ENCODE peak calls at places on chromosome 4, in five cellular contexts. M is OCI-LY7, P is neuronal stem cell, N is fibroblast of lung, Y is hepatocyte. Q is an unnamed sample.

GRCh38 chr4:8907596-8908205 is 36.1 kb upstream of the HMX1 start:
- DNase-seq in M (no peak), P (no peak), N (no peak), Y (no peak), Q (no peak)

GRCh38 chr4:23161787-23162186 is 469.1 kb downstream of the GBA3 start:
- DNase-seq in M (no peak), P (peak), N (no peak), Y (no peak), Q (no peak)

GRCh38 chr4:75895744-75896314 is 6.4 kb downstream of the PPEF2 start:
- DNase-seq in M (peak), P (peak), N (no peak), Y (peak), Q (peak)

GRCh38 chr4:127832585-127832984 is 48.1 kb upstream of the PLK4 start:
- DNase-seq in M (peak), P (no peak), N (no peak), Y (no peak), Q (no peak)

GRCh38 chr4:109043286-109043685 is 259.2 kb downstream of the COL25A1 start:
- DNase-seq in M (no peak), P (no peak), N (no peak), Y (no peak), Q (no peak)

GRCh38 chr4:127410201-127410600 is 222.6 kb upstream of the INTU start:
- DNase-seq in M (no peak), P (no peak), N (no peak), Y (no peak), Q (peak)

GRCh38 chr4:173046818-173047217 is 121.8 kb upstream of the GALNT7 start:
- DNase-seq in M (no peak), P (no peak), N (peak), Y (no peak), Q (no peak)

GRCh38 chr4:53935780-53936179 is 128.6 kb downstream of the CHIC2 start:
- DNase-seq in M (no peak), P (no peak), N (peak), Y (no peak), Q (peak)

GRCh38 chr4:1172228-1172851 is at the start of gene SPON2:
- DNase-seq in M (no peak), P (peak), N (peak), Y (peak), Q (peak)

GRCh38 chr4:76990288-76991080 is 40.9 kb downstream of the SEPTIN11 start:
- DNase-seq in M (no peak), P (no peak), N (peak), Y (no peak), Q (peak)

GRCh38 chr4:77922158-77923094 is 59.8 kb downstream of the MRPL1 start:
- DNase-seq in M (no peak), P (no peak), N (peak), Y (no peak), Q (peak)

GRCh38 chr4:170080496-170080895 is 9.3 kb downstream of the AADAT start:
- DNase-seq in M (no peak), P (no peak), N (peak), Y (no peak), Q (no peak)

GRCh38 chr4:140330311-140330900 is 43.0 kb upstream of the SCOC start:
- DNase-seq in M (peak), P (no peak), N (peak), Y (peak), Q (peak)

GRCh38 chr4:37825943-37826281 is 574 bp upstream of the PGM2 start:
- DNase-seq in M (no peak), P (peak), N (no peak), Y (no peak), Q (no peak)

GRCh38 chr4:100170986-100171385 is 19.3 kb downstream of the DDIT4L start:
- DNase-seq in M (no peak), P (no peak), N (no peak), Y (no peak), Q (peak)

GRCh38 chr4:24477919-24478318 is 106.4 kb downstream of the DHX15 start:
- DNase-seq in M (no peak), P (no peak), N (peak), Y (peak), Q (peak)

GRCh38 chr4:86961605-86962295 is 26.9 kb downstream of the AFF1 start:
- DNase-seq in M (peak), P (no peak), N (peak), Y (peak), Q (peak)

GRCh38 chr4:6602289-6602688 is 27.3 kb downstream of the MAN2B2 start:
- DNase-seq in M (no peak), P (no peak), N (no peak), Y (no peak), Q (no peak)

GRCh38 chr4:1578968-1579833 is 104.9 kb downstream of the FAM53A start:
- DNase-seq in M (peak), P (peak), N (peak), Y (peak), Q (peak)

GRCh38 chr4:164734476-164734875 is 19.5 kb upstream of the SMIM31 start:
- DNase-seq in M (peak), P (no peak), N (no peak), Y (no peak), Q (peak)

GRCh38 chr4:183838987-183839712 is 66.0 kb upstream of the STOX2 start:
- DNase-seq in M (peak), P (no peak), N (no peak), Y (peak), Q (peak)

GRCh38 chr4:129403848-129404247 is 307.9 kb downstream of the C4orf33 start:
- DNase-seq in M (no peak), P (no peak), N (no peak), Y (no peak), Q (no peak)

GRCh38 chr4:55121246-55121645 is 4.1 kb downstream of the KDR start:
- DNase-seq in M (no peak), P (no peak), N (no peak), Y (no peak), Q (no peak)

GRCh38 chr4:6395466-6396228 is 76.8 kb downstream of the PPP2R2C start:
- DNase-seq in M (no peak), P (no peak), N (no peak), Y (no peak), Q (no peak)

GRCh38 chr4:152508818-152509217 is 27.1 kb downstream of the FBXW7 start:
- DNase-seq in M (no peak), P (no peak), N (no peak), Y (no peak), Q (no peak)

GRCh38 chr4:120088507-120088906 is 21.9 kb upstream of the MAD2L1 start:
- DNase-seq in M (no peak), P (no peak), N (no peak), Y (no peak), Q (peak)

GRCh38 chr4:173522160-173522873 is 7.7 kb downstream of the HAND2 start:
- DNase-seq in M (no peak), P (no peak), N (peak), Y (peak), Q (peak)

GRCh38 chr4:43837171-43837570 is 611.4 kb downstream of the KCTD8 start:
- DNase-seq in M (no peak), P (no peak), N (peak), Y (no peak), Q (no peak)

GRCh38 chr4:1039493-1040343 is 28.3 kb downstream of the FGFRL1 start:
- DNase-seq in M (no peak), P (no peak), N (peak), Y (peak), Q (peak)

GRCh38 chr4:1463088-1463926 is 57.1 kb upstream of the NKX1-1 start:
- DNase-seq in M (no peak), P (no peak), N (peak), Y (peak), Q (peak)

GRCh38 chr4:39056023-39056422 is 6.0 kb upstream of the KLHL5 start:
- DNase-seq in M (no peak), P (no peak), N (no peak), Y (no peak), Q (no peak)

GRCh38 chr4:39050590-39050989 is 11.4 kb upstream of the KLHL5 start:
- DNase-seq in M (no peak), P (no peak), N (no peak), Y (no peak), Q (no peak)

GRCh38 chr4:39054497-39054896 is 7.5 kb upstream of the KLHL5 start:
- DNase-seq in M (no peak), P (peak), N (no peak), Y (no peak), Q (no peak)

GRCh38 chr4:39051454-39051853 is 10.6 kb upstream of the KLHL5 start:
- DNase-seq in M (no peak), P (no peak), N (no peak), Y (no peak), Q (no peak)

DNA sequence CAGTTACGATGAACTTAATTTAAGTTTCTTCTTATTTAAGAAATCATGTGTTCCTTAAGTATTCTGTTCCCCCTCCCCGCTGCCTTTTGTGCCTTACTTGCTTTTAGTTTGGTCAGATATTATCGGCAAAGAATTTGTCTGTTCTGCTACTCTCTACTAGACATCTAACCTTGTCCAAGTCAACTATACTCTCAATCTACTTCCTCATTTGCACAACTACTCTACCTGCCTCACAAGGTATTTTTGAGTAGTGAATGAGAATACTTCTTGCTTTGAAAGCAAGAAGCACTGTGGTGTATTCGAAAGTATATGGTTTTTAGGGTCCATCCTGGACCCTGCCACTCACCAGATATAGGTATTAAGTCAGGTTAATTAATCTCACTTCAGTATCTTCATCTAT is 8.0 kb upstream of the KLHL5 start:
- DNase-seq in M (no peak), P (no peak), N (no peak), Y (no peak), Q (no peak)
- H3K4me2 ChIP-seq in M (peak), P (no peak), N (no peak), Y (no peak), Q (no peak)

DNA sequence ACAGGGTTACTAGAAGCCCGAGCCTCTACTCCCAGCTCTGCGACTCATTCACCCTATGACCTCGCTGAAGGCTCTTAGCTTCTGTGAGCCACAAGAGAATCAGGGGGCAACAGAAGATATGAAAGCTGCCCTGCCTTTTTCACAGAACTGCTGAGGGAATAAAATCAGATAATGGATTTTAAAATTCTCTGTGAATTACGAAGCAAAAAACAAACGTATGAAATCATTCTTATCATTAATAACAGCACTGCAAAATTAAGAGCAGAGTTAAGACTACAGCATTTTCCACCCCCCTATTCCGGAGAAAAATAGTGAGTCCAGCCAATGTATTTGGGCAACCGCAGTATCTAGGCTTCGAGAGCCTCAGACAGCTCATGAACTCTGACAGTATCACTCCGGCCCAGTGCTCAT is 33.5 kb downstream of the AFAP1 start:
- DNase-seq in M (no peak), P (no peak), N (peak), Y (no peak), Q (peak)
- H3K4me3 ChIP-seq in M (no peak), P (no peak), N (no peak), Y (no peak), Q (peak)

GRCh38 chr4:121784401-121784800 is 16.7 kb upstream of the EXOSC9 start:
- DNase-seq in M (no peak), P (no peak), N (peak), Y (no peak), Q (peak)

GRCh38 chr4:121786221-121786620 is 14.9 kb upstream of the EXOSC9 start:
- DNase-seq in M (no peak), P (no peak), N (no peak), Y (no peak), Q (peak)

GRCh38 chr4:121783210-121783609 is 17.9 kb upstream of the EXOSC9 start:
- DNase-seq in M (no peak), P (no peak), N (no peak), Y (no peak), Q (no peak)

GRCh38 chr4:121785479-121785878 is 15.6 kb upstream of the EXOSC9 start:
- DNase-seq in M (no peak), P (no peak), N (peak), Y (no peak), Q (peak)

DNA sequence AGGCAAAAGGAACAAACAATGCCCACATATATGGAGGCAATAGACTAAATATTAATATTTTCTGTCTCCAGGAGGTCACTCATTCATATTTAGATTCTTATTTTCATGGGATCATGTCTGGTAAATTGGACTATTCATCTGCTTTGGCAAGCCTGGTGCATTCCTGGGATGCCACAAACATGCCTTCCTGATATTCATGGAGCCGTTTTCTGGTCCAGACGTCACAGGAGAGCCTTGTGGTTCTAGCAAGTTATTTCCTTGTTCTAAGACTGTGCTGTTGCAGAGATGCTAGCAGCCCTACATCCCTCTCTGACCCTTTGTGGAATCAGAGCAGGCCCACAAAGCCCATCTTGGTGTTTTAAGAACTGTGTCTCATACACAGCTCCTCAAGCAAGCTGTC is 16.1 kb upstream of the EXOSC9 start:
- DNase-seq in M (no peak), P (no peak), N (peak), Y (no peak), Q (peak)
- H3K4me2 ChIP-seq in M (no peak), P (no peak), N (peak), Y (no peak), Q (peak)

DNA sequence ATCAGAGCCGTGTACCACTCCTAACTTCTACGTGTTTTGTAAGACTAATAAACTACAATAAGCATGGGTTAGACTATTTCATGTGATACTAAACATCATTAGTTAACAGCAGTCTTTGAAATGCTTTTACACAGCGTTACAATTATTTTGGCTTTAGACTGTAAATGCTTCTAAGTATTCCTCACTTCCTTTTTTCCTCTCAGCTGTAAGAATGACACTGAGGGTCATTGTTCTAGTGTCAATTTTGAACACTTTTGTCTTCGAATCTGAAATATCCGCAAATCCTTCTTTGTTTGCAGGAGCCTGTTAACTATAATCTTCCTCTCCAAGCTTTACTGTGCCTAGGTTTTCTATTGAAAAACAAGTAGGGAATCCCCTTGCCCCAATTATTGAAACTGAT is 1.5 kb downstream of the ABCE1 start:
- DNase-seq in M (peak), P (no peak), N (peak), Y (no peak), Q (peak)
- H3K4me3 ChIP-seq in M (peak), P (peak), N (peak), Y (peak), Q (peak)

GRCh38 chr4:121339307-121339706 is 41.5 kb downstream of the QRFPR start:
- DNase-seq in M (no peak), P (no peak), N (peak), Y (no peak), Q (peak)
- H3K4me2 ChIP-seq in M (no peak), P (no peak), N (no peak), Y (no peak), Q (no peak)

Q was measured in GM23248.